ENCODE peak calls at places on chromosomes 13 and 19, in seven cellular contexts. R is NCI-H1417 treated with DMSO at 0.1 percent for 48 hours; F is left ventricle myocardium inferior; K is dermis microvascular lymphatic vessel endothelial cell; E is NCI-H146; D is stimulated activated CD8-positive, alpha-beta memory T cell treated with anti-CD3 and anti-CD28 coated beads, Interleukin-4, amount 100 ng/mL, for 24 hours; I is activated T-helper 1 cell treated with Interleukin-2 at 50 U/mL for 16 hours. Y is an unnamed sample.

GRCh38 chr13:51844862-51845573 is at the start of gene TMEM272:
- DNase-seq in R (no peak), F (peak), K (no peak), E (peak), D (peak), I (no peak), Y (peak)

GRCh38 chr19:3609779-3610719 is 3.4 kb upstream of the TBXA2R start:
- DNase-seq in R (no peak), F (no peak), K (no peak), E (no peak), D (no peak), I (no peak), Y (no peak)

GRCh38 chr19:49149652-49150105 is 5.5 kb downstream of the HRC start:
- DNase-seq in R (no peak), F (peak), K (peak), E (peak), D (no peak), I (no peak), Y (no peak)

GRCh38 chr13:67619987-67620386 is 389.9 kb upstream of the PCDH9 start:
- DNase-seq in R (no peak), F (no peak), K (no peak), E (peak), D (no peak), I (no peak), Y (no peak)

GRCh38 chr13:22061371-22061805 is 390.5 kb downstream of the FGF9 start:
- DNase-seq in R (no peak), F (no peak), K (no peak), E (no peak), D (peak), I (peak), Y (no peak)

GRCh38 chr13:65889368-65889767 is 1340.8 kb downstream of the PCDH9 start:
- DNase-seq in R (no peak), F (no peak), K (no peak), E (no peak), D (no peak), I (no peak), Y (no peak)

GRCh38 chr13:42215578-42216421 is 56.2 kb upstream of the AKAP11 start:
- DNase-seq in R (no peak), F (no peak), K (peak), E (peak), D (no peak), I (no peak), Y (no peak)

GRCh38 chr19:1264801-1265610 is 4.1 kb upstream of the CIRBP start:
- DNase-seq in R (no peak), F (peak), K (no peak), E (no peak), D (no peak), I (no peak), Y (no peak)

GRCh38 chr13:90553167-90553566 is 794.3 kb upstream of the MIR17HG start:
- DNase-seq in R (no peak), F (no peak), K (no peak), E (no peak), D (no peak), I (no peak), Y (no peak)

GRCh38 chr13:80454245-80454644 is 113.3 kb upstream of the SPRY2 start:
- DNase-seq in R (no peak), F (no peak), K (no peak), E (no peak), D (no peak), I (no peak), Y (no peak)

GRCh38 chr19:9936151-9937000 is at the start of gene OLFM2:
- DNase-seq in R (no peak), F (peak), K (no peak), E (peak), D (no peak), I (no peak), Y (no peak)

Y was measured in GM12891.